ENCODE peak calls at places on chromosomes 2 and 18, in seven cellular contexts. Y, B, Z, R, K, G and X are unnamed samples.

GRCh38 chr2:30472326-30472725 is 25.3 kb downstream of the LCLAT1 start:
- DNase-seq in Y (no peak), B (no peak), Z (no peak), R (no peak), K (no peak), G (no peak), X (no peak)

GRCh38 chr2:198326431-198326830 is 522.0 kb downstream of the PLCL1 start:
- DNase-seq in Y (no peak), B (no peak), Z (no peak), R (no peak), K (no peak), G (no peak), X (no peak)

GRCh38 chr2:205903549-205904129 is 182.3 kb downstream of the INO80D start:
- DNase-seq in Y (peak), B (no peak), Z (no peak), R (no peak), K (peak), G (no peak), X (peak)

GRCh38 chr2:22281033-22281432 is 1103.9 kb upstream of the KLHL29 start:
- DNase-seq in Y (no peak), B (peak), Z (no peak), R (no peak), K (peak), G (no peak), X (no peak)

GRCh38 chr2:219071189-219071816 is 10.6 kb upstream of the IHH start:
- DNase-seq in Y (peak), B (peak), Z (no peak), R (no peak), K (no peak), G (no peak), X (no peak)

GRCh38 chr18:63148449-63149199 is 170.9 kb downstream of the BCL2 start:
- DNase-seq in Y (no peak), B (no peak), Z (no peak), R (peak), K (no peak), G (no peak), X (no peak)

GRCh38 chr2:188610827-188611226 is 319.2 kb downstream of the GULP1 start:
- DNase-seq in Y (no peak), B (no peak), Z (no peak), R (no peak), K (no peak), G (no peak), X (no peak)

GRCh38 chr2:123157016-123157415 is 868.1 kb upstream of the CNTNAP5 start:
- DNase-seq in Y (no peak), B (no peak), Z (no peak), R (no peak), K (no peak), G (no peak), X (no peak)

GRCh38 chr2:7209776-7210555 is 292.8 kb downstream of the RNF144A start:
- DNase-seq in Y (no peak), B (no peak), Z (no peak), R (no peak), K (no peak), G (no peak), X (no peak)

GRCh38 chr2:216665717-216666116 is 29.6 kb downstream of the IGFBP5 start:
- DNase-seq in Y (peak), B (peak), Z (no peak), R (no peak), K (peak), G (no peak), X (no peak)

GRCh38 chr2:40448476-40449079 is 3.3 kb downstream of the SLC8A1 start:
- DNase-seq in Y (no peak), B (peak), Z (no peak), R (no peak), K (peak), G (no peak), X (no peak)
- TF ChIP-seq CTCF in Y (peak), B (peak), Z (no peak), R (peak), K (peak), G (no peak), X (peak)

GRCh38 chr18:37553633-37554398 is 11.8 kb downstream of the CELF4 start:
- DNase-seq in Y (no peak), B (no peak), Z (no peak), R (no peak), K (no peak), G (no peak), X (no peak)
- TF ChIP-seq CTCF in Y (no peak), B (no peak), Z (no peak), R (no peak), K (peak), G (no peak), X (peak)

DNA sequence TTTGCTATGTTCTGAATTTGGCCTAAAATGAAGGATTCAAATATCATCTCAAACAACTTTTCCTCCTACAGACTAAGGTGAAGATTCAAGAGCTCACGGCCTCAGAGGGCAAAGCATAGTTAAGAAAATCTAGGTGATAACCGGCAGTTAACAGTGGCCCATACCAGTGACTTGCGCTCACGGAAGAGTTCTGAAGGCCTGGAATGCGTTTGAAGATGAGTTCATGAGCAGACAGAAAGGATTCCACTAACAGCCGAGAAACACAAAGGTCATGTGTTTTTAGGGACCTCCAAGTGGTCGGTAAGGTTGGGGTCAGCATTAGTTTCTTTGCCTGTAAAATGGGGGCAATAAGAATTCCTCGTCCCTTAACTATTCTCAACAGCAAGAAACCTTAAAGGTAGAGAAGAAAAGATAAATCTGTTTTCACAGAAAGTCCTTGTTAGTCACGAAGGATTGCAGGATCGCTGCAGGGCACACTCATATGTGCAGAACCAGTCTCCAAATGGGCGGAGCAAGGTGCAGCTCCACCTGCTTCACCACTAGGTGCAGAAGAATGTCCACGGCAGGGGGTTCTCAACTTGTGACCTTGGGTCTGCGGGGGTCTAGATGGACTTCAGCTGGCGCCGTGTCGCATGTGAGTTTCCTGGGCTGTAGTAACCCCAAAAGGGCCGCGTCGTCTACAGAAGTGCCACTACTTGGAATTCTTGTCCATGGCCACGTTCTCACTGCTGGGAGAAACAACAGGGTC is 708 bp upstream of the RPIA start:
- DNase-seq in Y (peak), B (peak), Z (no peak), R (peak), K (peak), G (peak), X (peak)
- TF ChIP-seq CTCF in Y (no peak), B (peak), Z (no peak), R (no peak), K (no peak), G (peak), X (no peak)

DNA sequence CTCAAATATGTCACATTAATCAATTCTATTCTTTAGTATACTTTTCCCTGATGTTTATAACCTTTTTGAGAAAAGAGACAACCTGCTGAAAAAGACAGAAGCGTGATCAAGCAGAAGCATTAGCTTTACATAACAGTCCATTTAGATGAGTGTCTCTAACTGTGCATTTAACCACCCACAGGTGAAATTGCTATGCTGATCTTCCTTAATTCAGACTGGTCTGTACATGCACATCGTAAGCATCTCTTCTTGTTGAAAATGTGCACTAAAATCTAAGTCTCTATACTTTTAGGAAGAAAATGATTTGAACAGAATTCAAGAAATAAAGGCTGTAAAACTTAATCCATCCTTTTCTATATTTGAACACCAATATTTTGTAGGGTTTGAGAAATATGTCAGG is 794.4 kb upstream of the FSHR start:
- DNase-seq in Y (no peak), B (no peak), Z (no peak), R (no peak), K (no peak), G (no peak), X (no peak)
- TF ChIP-seq CTCF in Y (no peak), B (no peak), Z (no peak), R (no peak), K (no peak), G (no peak), X (no peak)

GRCh38 chr2:40450066-40450841 is 1.6 kb downstream of the SLC8A1 start:
- DNase-seq in Y (no peak), B (peak), Z (no peak), R (no peak), K (peak), G (no peak), X (no peak)
- TF ChIP-seq CTCF in Y (no peak), B (peak), Z (no peak), R (no peak), K (peak), G (no peak), X (no peak)